ENCODE peak calls at places on chromosomes 6 and 20, in nine cellular contexts. R is GM20000; K is sciatic nerve; T is D341Med; I is NCI-H2081; G is CD8-positive, alpha-beta memory T cell; L is heart left ventricle; J is lower lobe of right lung; F is HuH-7.5. C is an unnamed sample.

GRCh38 chr6:17093692-17094091 is 8.2 kb upstream of the STMND1 start:
- DNase-seq in L (no peak), J (no peak), G (no peak), R (no peak), F (no peak), T (no peak), I (peak), K (no peak), C (no peak)

GRCh38 chr20:4781211-4781610 is 59.5 kb downstream of the PRND start:
- DNase-seq in R (no peak), K (no peak), I (no peak), G (no peak), F (no peak), J (no peak), L (no peak), T (no peak), C (no peak)

GRCh38 chr6:149075616-149076354 is 241.7 kb upstream of the TAB2 start:
- DNase-seq in F (no peak), K (no peak), T (no peak), I (no peak), J (no peak), L (no peak), G (no peak), R (no peak), C (no peak)

GRCh38 chr20:24934716-24935115 is 14.4 kb upstream of the CST7 start:
- DNase-seq in I (no peak), R (no peak), J (no peak), G (no peak), T (no peak), K (no peak), F (no peak), L (no peak), C (no peak)

GRCh38 chr6:92329416-92329815 is 1089.9 kb downstream of the EPHA7 start:
- DNase-seq in K (no peak), I (no peak), R (no peak), F (no peak), T (no peak), G (no peak), L (no peak), J (no peak), C (no peak)

GRCh38 chr20:34915131-34915530 is 38.7 kb downstream of the ACSS2 start:
- DNase-seq in F (no peak), G (no peak), I (no peak), K (no peak), T (no peak), J (no peak), R (no peak), L (no peak), C (no peak)

GRCh38 chr6:53797304-53797703 is 2.5 kb downstream of the LRRC1 start:
- DNase-seq in L (no peak), F (no peak), G (no peak), I (no peak), J (no peak), R (no peak), K (no peak), T (no peak), C (no peak)

GRCh38 chr20:23141450-23142161 is 55.5 kb upstream of the CD93 start:
- DNase-seq in L (no peak), I (no peak), J (no peak), R (no peak), F (no peak), T (no peak), K (peak), G (no peak), C (no peak)